ENCODE peak calls at places on chromosomes 7 and 10, in five cellular contexts. V, P, W, L and Z are unnamed samples.

GRCh38 chr10:8369666-8370065 is 315.2 kb downstream of the GATA3 start:
- DNase-seq in V (no peak), P (no peak), W (no peak), L (no peak), Z (no peak)

GRCh38 chr10:5040781-5041470 is 37.3 kb upstream of the AKR1C2 start:
- DNase-seq in V (no peak), P (no peak), W (no peak), L (no peak), Z (peak)

GRCh38 chr10:93039721-93040120 is 20.9 kb upstream of the CYP26C1 start:
- DNase-seq in V (no peak), P (no peak), W (peak), L (no peak), Z (no peak)

GRCh38 chr7:80135306-80136104 is 874 bp downstream of the GNAI1 start:
- DNase-seq in V (no peak), P (no peak), W (peak), L (no peak), Z (no peak)

GRCh38 chr10:63429280-63429679 is 36.5 kb downstream of the JMJD1C start:
- DNase-seq in V (no peak), P (peak), W (peak), L (no peak), Z (no peak)

GRCh38 chr10:78640981-78641646 is 427.7 kb upstream of the ZMIZ1 start:
- DNase-seq in V (no peak), P (no peak), W (no peak), L (no peak), Z (no peak)

GRCh38 chr7:140285938-140286337 is 109.2 kb upstream of the KDM7A start:
- DNase-seq in V (no peak), P (no peak), W (no peak), L (no peak), Z (no peak)

GRCh38 chr7:134254311-134254710 is 62.4 kb downstream of the SLC35B4 start:
- DNase-seq in V (no peak), P (no peak), W (no peak), L (no peak), Z (no peak)

GRCh38 chr7:106012935-106013439 is 49.9 kb downstream of the CDHR3 start:
- DNase-seq in V (no peak), P (peak), W (peak), L (peak), Z (no peak)

GRCh38 chr7:142478479-142479220 is 220.8 kb upstream of the PRSS58 start:
- DNase-seq in V (no peak), P (no peak), W (peak), L (peak), Z (no peak)

GRCh38 chr7:25805027-25805687 is 346.8 kb upstream of the NFE2L3 start:
- DNase-seq in V (no peak), P (no peak), W (peak), L (no peak), Z (no peak)

GRCh38 chr7:30521532-30521931 is 16.9 kb upstream of the GGCT start:
- DNase-seq in V (peak), P (no peak), W (peak), L (peak), Z (no peak)

GRCh38 chr7:5354460-5355279 is 69.0 kb downstream of the TNRC18 start:
- DNase-seq in V (peak), P (no peak), W (peak), L (peak), Z (no peak)

GRCh38 chr10:90274721-90275468 is 573.5 kb downstream of the KIF20B start:
- DNase-seq in V (no peak), P (no peak), W (no peak), L (no peak), Z (no peak)

GRCh38 chr10:70307096-70307495 is 23.3 kb upstream of the NPFFR1 start:
- DNase-seq in V (no peak), P (no peak), W (no peak), L (no peak), Z (no peak)

GRCh38 chr7:5670173-5670933 is 111.1 kb downstream of the RNF216 start:
- DNase-seq in V (no peak), P (no peak), W (no peak), L (no peak), Z (no peak)

GRCh38 chr10:123640016-123640535 is 26.1 kb upstream of the GPR26 start:
- DNase-seq in V (no peak), P (no peak), W (no peak), L (no peak), Z (peak)

GRCh38 chr10:112756118-112756512 is 193.9 kb upstream of the TCF7L2 start:
- DNase-seq in V (no peak), P (no peak), W (no peak), L (no peak), Z (no peak)

GRCh38 chr7:73844131-73844547 is 1.8 kb upstream of the METTL27 start:
- DNase-seq in V (no peak), P (no peak), W (no peak), L (no peak), Z (no peak)

GRCh38 chr7:94888542-94888941 is 18.9 kb upstream of the PPP1R9A start:
- DNase-seq in V (no peak), P (no peak), W (no peak), L (peak), Z (no peak)

GRCh38 chr7:100588438-100588837 is 2.3 kb downstream of the FBXO24 start:
- DNase-seq in V (no peak), P (no peak), W (no peak), L (no peak), Z (no peak)

GRCh38 chr7:99112097-99112496 is 31.8 kb downstream of the SMURF1 start:
- DNase-seq in V (no peak), P (no peak), W (no peak), L (no peak), Z (no peak)

GRCh38 chr7:55258631-55259030 is 106.5 kb upstream of the LANCL2 start:
- DNase-seq in V (no peak), P (no peak), W (no peak), L (no peak), Z (no peak)

GRCh38 chr10:35300063-35300699 is 36.1 kb upstream of the CCNY start:
- DNase-seq in V (peak), P (no peak), W (peak), L (no peak), Z (no peak)

GRCh38 chr10:100710151-100710871 is 35.1 kb upstream of the PAX2 start:
- DNase-seq in V (no peak), P (no peak), W (no peak), L (no peak), Z (no peak)